ENCODE peak calls at places on chromosomes 13 and 19, in nine cellular contexts. U is thyroid gland, Q is ascending aorta, D is foreskin fibroblast, E is epithelial cell of esophagus, O is dorsolateral prefrontal cortex, Y is IMR-90, S is fibroblast of the aortic adventitia, W is psoas muscle. Z is an unnamed sample.
A peak's percentile ranks its signal among the peaks of the same experiment; 100 is the strongest.

GRCh38 chr19:45470147-45471081 is 2.6 kb downstream of the FOSB start:
- DNase-seq in U (peak; percentile 21), Q (peak; percentile 39), D (peak; percentile 59), E (peak; percentile 83), O (no peak), Y (peak; percentile 67), S (peak; percentile 47), W (peak; percentile 33), Z (no peak)

GRCh38 chr13:102902789-102903347 is 57.0 kb downstream of the ERCC5 start:
- DNase-seq in U (no peak), Q (no peak), D (no peak), E (no peak), O (no peak), Y (no peak), S (no peak), W (no peak), Z (no peak)

GRCh38 chr19:46975918-46976782 is 43.5 kb upstream of the NPAS1 start:
- DNase-seq in U (peak; percentile 100), Q (peak; percentile 90), D (peak; percentile 99), E (peak; percentile 70), O (peak; percentile 76), Y (peak; percentile 93), S (peak; percentile 100), W (peak; percentile 98), Z (no peak)

GRCh38 chr19:33950141-33950805 is 153.6 kb downstream of the KCTD15 start:
- DNase-seq in U (no peak), Q (no peak), D (no peak), E (no peak), O (no peak), Y (no peak), S (no peak), W (no peak), Z (no peak)

GRCh38 chr13:41463823-41464602 is 6.7 kb downstream of the RGCC start:
- DNase-seq in U (no peak), Q (no peak), D (no peak), E (no peak), O (no peak), Y (no peak), S (no peak), W (no peak), Z (peak; percentile 60)

GRCh38 chr13:73521291-73521626 is 462.5 kb downstream of the KLF5 start:
- DNase-seq in U (no peak), Q (no peak), D (no peak), E (no peak), O (no peak), Y (no peak), S (no peak), W (no peak), Z (no peak)

GRCh38 chr13:32081591-32081990 is 50.0 kb downstream of the FRY start:
- DNase-seq in U (no peak), Q (no peak), D (no peak), E (no peak), O (no peak), Y (no peak), S (no peak), W (no peak), Z (no peak)

GRCh38 chr13:33611016-33611805 is 206.7 kb upstream of the RFC3 start:
- DNase-seq in U (peak; percentile 85), Q (no peak), D (no peak), E (peak; percentile 61), O (peak; percentile 68), Y (peak; percentile 64), S (peak; percentile 86), W (peak; percentile 67), Z (no peak)

GRCh38 chr19:34430738-34431625 is 2.8 kb downstream of the UBA2 start:
- DNase-seq in U (peak; percentile 2), Q (no peak), D (peak; percentile 53), E (peak; percentile 57), O (no peak), Y (peak; percentile 68), S (peak; percentile 63), W (no peak), Z (no peak)

GRCh38 chr19:5121286-5122120 is 152.6 kb downstream of the KDM4B start:
- DNase-seq in U (no peak), Q (no peak), D (no peak), E (no peak), O (no peak), Y (no peak), S (no peak), W (no peak), Z (no peak)

GRCh38 chr19:40464059-40465024 is 1.2 kb downstream of the BLVRB start:
- DNase-seq in U (peak; percentile 94), Q (peak; percentile 56), D (peak; percentile 94), E (peak; percentile 94), O (peak; percentile 61), Y (peak; percentile 88), S (peak; percentile 95), W (peak; percentile 84), Z (no peak)
- TF ChIP-seq CTCF in U (peak; percentile 86), Q (peak; percentile 90), D (peak; percentile 84), E (peak; percentile 87), O (peak; percentile 83), Y (peak; percentile 93), S (peak; percentile 95), W (peak; percentile 87), Z (peak; percentile 83)

GRCh38 chr13:35475131-35475959 is 1.1 kb downstream of the MAB21L1 start:
- DNase-seq in U (no peak), Q (no peak), D (peak; percentile 84), E (peak; percentile 29), O (no peak), Y (peak; percentile 16), S (peak; percentile 47), W (peak; percentile 49), Z (no peak)
- H3K4me3 ChIP-seq in U (peak overlapping the region; percentile 22), Q (peak overlapping the region; percentile 40), D (peak overlapping the region; percentile 89), E (peak overlapping the region; percentile 56), O (peak overlapping the region; percentile 74), Y (peak overlapping the region; percentile 43), S (peak overlapping the region; percentile 73), W (peak overlapping the region; percentile 70), Z (peak overlapping the region; percentile 64)

DNA sequence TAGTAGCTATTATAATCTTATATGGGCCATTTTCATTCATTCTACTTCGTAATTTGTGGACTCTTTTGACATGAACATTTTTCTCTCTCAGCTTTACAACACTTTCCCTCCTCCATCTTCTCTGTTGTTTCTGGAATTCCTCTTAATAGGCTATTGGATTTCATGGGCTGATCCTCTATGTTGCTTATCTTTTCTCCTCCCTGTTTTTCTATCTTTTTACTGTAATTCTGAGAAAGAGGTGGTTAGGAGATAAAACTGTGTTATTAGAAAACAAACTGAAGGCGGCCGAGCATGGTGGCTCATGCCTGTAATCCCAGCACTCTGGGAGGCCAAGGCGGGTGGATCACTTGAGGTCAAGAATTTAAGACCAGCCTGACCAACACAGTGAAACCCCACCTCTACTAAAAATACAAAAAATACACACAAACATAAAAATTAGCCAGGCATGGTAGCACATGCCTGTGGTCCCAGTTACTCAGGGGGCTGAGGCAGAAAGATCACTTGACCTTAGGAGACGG is 188.1 kb downstream of the UGGT2 start:
- DNase-seq in U (no peak), Q (no peak), D (no peak), E (no peak), O (no peak), Y (no peak), S (no peak), W (no peak), Z (no peak)
- TF ChIP-seq CTCF in U (no peak), Q (no peak), D (no peak), E (no peak), O (no peak), Y (no peak), S (no peak), W (no peak), Z (no peak)

GRCh38 chr13:30373727-30374126 is 48.6 kb upstream of the UBE2L5 start:
- DNase-seq in U (no peak), Q (no peak), D (no peak), E (no peak), O (no peak), Y (no peak), S (no peak), W (no peak), Z (no peak)

GRCh38 chr13:30375436-30375835 is 46.9 kb upstream of the UBE2L5 start:
- DNase-seq in U (peak; percentile 39), Q (no peak), D (no peak), E (no peak), O (no peak), Y (no peak), S (no peak), W (no peak), Z (no peak)

GRCh38 chr13:30377312-30377685 is 45.0 kb upstream of the UBE2L5 start:
- DNase-seq in U (no peak), Q (no peak), D (no peak), E (no peak), O (no peak), Y (no peak), S (no peak), W (no peak), Z (no peak)

GRCh38 chr13:30381049-30381448 is 41.2 kb upstream of the UBE2L5 start:
- DNase-seq in U (no peak), Q (no peak), D (no peak), E (no peak), O (no peak), Y (no peak), S (no peak), W (no peak), Z (no peak)

GRCh38 chr13:30376426-30377311 is 45.6 kb upstream of the UBE2L5 start:
- DNase-seq in U (peak; percentile 82), Q (no peak), D (no peak), E (peak; percentile 40), O (no peak), Y (no peak), S (no peak), W (no peak), Z (peak; percentile 68)
- H3K4me3 ChIP-seq in U (no peak overlapping the region), Q (no peak overlapping the region), D (no peak overlapping the region), E (no peak overlapping the region), O (no peak overlapping the region), Y (no peak overlapping the region), S (no peak overlapping the region), W (no peak overlapping the region), Z (peak overlapping the region; percentile 54)